ENCODE peak calls at places on chromosomes 3 and 15, in five cellular contexts. C, R, J, X and Q are unnamed samples. For H3K4me1, the result is how much of the 10 kb centered on the place peaks cover.

GRCh38 chr3:154195620-154196366 is 74.6 kb downstream of the ARHGEF26 start:
- DNase-seq in C (no peak), R (no peak), J (no peak), X (no peak), Q (no peak)

GRCh38 chr3:135792174-135792573 is 173.4 kb upstream of the PPP2R3A start:
- DNase-seq in C (no peak), R (no peak), J (peak), X (no peak), Q (no peak)

GRCh38 chr3:47781326-47781684 is 388 bp downstream of the SMARCC1 start:
- DNase-seq in C (peak), R (no peak), J (peak), X (no peak), Q (peak)

GRCh38 chr3:50272911-50273688 is 4.2 kb downstream of the SEMA3B start:
- DNase-seq in C (peak), R (peak), J (peak), X (no peak), Q (peak)

GRCh38 chr3:109921509-109921908 is 584.2 kb upstream of the DPPA4 start:
- DNase-seq in C (no peak), R (no peak), J (no peak), X (no peak), Q (no peak)

GRCh38 chr3:98657429-98657828 is 64.0 kb upstream of the CPOX start:
- DNase-seq in C (peak), R (no peak), J (peak), X (no peak), Q (peak)

GRCh38 chr3:159894386-159894785 is 94.2 kb upstream of the IL12A start:
- DNase-seq in C (no peak), R (no peak), J (no peak), X (no peak), Q (no peak)

GRCh38 chr3:181457190-181457589 is 254.5 kb upstream of the SOX2 start:
- DNase-seq in C (no peak), R (peak), J (no peak), X (no peak), Q (no peak)

GRCh38 chr3:55190296-55190695 is 262.4 kb upstream of the LRTM1 start:
- DNase-seq in C (no peak), R (no peak), J (no peak), X (peak), Q (no peak)

GRCh38 chr3:149336925-149337324 is 3.5 kb upstream of the TM4SF18 start:
- DNase-seq in C (no peak), R (no peak), J (no peak), X (no peak), Q (no peak)

GRCh38 chr3:164452707-164453106 is 625.6 kb downstream of the SI start:
- DNase-seq in C (no peak), R (no peak), J (no peak), X (no peak), Q (no peak)

GRCh38 chr15:29379647-29380046 is 110.0 kb upstream of the NSMCE3 start:
- DNase-seq in C (no peak), R (no peak), J (no peak), X (no peak), Q (no peak)

GRCh38 chr3:102085431-102086226 is 236.3 kb downstream of the NFKBIZ start:
- DNase-seq in C (no peak), R (no peak), J (no peak), X (no peak), Q (no peak)

GRCh38 chr3:127373701-127374625 is 86.1 kb upstream of the PRR20G start:
- DNase-seq in C (no peak), R (no peak), J (no peak), X (no peak), Q (no peak)

GRCh38 chr3:114221165-114221880 is 16.1 kb downstream of the ZNF80 start:
- DNase-seq in C (no peak), R (no peak), J (no peak), X (no peak), Q (no peak)

GRCh38 chr3:57911588-57911987 is 96.6 kb upstream of the FLNB start:
- DNase-seq in C (no peak), R (peak), J (no peak), X (no peak), Q (no peak)

GRCh38 chr3:128781164-128781563 is 55.2 kb downstream of the RAB7A start:
- DNase-seq in C (no peak), R (no peak), J (no peak), X (no peak), Q (no peak)

DNA sequence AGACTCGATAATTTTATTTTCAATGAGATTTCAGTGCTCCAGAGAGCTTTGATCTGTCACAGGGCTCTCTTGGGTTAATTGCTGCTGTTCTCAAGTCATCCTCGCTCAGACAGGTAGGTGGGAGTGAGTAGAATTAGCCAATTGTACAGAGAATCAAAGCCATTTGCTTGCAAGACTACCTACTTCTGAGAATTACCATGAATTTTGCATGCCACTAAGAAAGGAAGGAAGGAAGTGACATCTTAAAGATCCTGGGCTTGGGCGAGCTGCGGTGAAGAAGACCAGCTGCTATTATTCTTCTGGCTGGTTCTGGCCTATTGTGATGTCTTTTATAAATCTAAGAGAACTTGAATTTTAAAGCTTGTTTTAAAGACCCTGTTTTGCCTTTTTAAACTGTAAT is 154.1 kb upstream of the LPP start:
- DNase-seq in C (no peak), R (no peak), J (no peak), X (no peak), Q (no peak)
- H3K4me1 ChIP-seq in C (under half), R (under half), J (half or more), X (under half), Q (half or more)

GRCh38 chr15:48333553-48333952 is 2.3 kb downstream of the DUT start:
- DNase-seq in C (no peak), R (no peak), J (no peak), X (no peak), Q (no peak)

GRCh38 chr15:48330045-48330840 is 986 bp upstream of the DUT start:
- DNase-seq in C (no peak), R (peak), J (no peak), X (no peak), Q (no peak)

GRCh38 chr15:48330855-48331795 is at the start of gene DUT:
- DNase-seq in C (peak), R (peak), J (peak), X (peak), Q (peak)

GRCh38 chr15:48332642-48333034 is 1.4 kb downstream of the DUT start:
- DNase-seq in C (no peak), R (no peak), J (no peak), X (no peak), Q (no peak)

GRCh38 chr15:48331796-48332641 is 790 bp downstream of the DUT start:
- DNase-seq in C (peak), R (no peak), J (peak), X (no peak), Q (peak)
- TF ChIP-seq POLR2A in C (no peak), R (no peak), J (no peak), X (no peak), Q (no peak)

DNA sequence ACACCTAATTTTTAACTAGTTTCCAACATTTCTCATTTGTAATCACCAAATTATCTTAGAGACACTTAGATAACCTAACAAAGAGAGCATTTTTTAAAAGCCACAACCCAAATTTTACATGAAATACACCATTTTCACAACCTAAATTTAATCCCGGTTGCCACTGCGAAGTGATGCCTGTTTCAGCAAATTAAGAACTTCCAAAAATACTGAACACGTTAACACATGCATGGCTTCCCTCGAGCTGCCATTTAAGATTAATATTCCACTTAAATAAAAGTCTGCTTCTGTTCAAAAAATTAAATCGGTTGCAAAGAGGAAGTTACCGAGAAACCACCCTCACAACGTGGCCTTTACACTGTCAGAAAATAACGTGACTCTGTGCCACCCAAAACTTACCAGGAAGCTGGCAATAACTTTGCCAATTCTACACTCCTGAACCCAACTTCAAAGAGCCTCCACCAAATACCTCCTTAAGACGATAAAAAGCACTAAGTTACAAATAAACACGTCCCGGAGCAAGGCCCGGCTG is 1.3 kb downstream of the TBL1XR1 start:
- DNase-seq in C (no peak), R (peak), J (no peak), X (no peak), Q (no peak)
- H3K4me1 ChIP-seq in C (under half), R (under half), J (under half), X (under half), Q (under half)

DNA sequence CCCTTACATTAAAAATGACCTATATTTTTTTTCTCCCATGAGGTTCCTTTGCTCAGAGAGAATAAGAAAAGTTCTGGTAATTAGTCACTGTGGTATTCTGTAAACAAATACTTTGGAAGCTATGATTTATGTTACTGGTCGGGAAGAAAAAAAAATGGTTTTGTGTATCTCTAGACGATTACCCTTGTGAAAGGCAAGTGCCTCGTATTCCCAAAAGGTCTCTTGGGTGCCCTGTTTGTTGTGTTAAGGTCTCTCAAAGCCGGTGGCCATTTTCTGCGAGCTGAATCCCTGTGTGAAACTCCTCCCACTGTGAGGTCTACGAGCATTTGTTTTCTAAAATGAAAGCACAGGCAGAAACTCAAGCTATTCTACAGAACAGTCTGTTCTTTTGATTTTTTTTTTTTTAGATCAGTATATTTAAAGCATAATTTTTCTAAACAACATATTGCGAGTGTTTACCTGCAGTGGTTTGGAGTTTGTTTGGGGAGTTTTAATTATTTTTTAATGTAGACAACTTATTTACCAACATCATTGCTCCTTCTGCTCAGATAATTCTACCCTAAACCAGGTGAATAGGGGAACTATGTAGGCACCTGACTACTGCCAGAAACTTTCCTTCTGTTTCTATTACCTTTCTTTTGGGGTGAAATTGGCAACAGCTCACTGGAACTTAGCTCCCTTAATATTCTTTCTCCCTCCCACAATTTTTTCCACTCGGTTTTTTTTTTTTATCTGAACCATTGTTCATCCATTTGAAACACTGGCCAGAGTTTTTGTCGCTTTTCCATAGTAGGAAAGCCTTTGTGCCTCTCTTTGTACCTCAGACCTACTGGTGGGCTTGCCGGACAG is 44.0 kb downstream of the ZBTB38 start:
- DNase-seq in C (no peak), R (peak), J (peak), X (no peak), Q (peak)
- TF ChIP-seq POLR2A in C (no peak), R (peak), J (no peak), X (no peak), Q (peak)

GRCh38 chr3:12886106-12886679 is 44.8 kb upstream of the RPL32 start:
- DNase-seq in C (no peak), R (no peak), J (no peak), X (no peak), Q (no peak)
- H3K4me1 ChIP-seq in C (under half), R (under half), J (under half), X (under half), Q (under half)

GRCh38 chr3:53255360-53255774 is 455 bp downstream of the TKT start:
- DNase-seq in C (no peak), R (peak), J (no peak), X (no peak), Q (no peak)
- TF ChIP-seq POLR2A in C (no peak), R (no peak), J (no peak), X (no peak), Q (no peak)

GRCh38 chr3:3071136-3071535 is 39.0 kb downstream of the IL5RA start:
- DNase-seq in C (no peak), R (no peak), J (no peak), X (no peak), Q (no peak)
- H3K4me1 ChIP-seq in C (under half), R (under half), J (under half), X (under half), Q (under half)

GRCh38 chr15:52005748-52006701 is 13.0 kb upstream of the MAPK6 start:
- DNase-seq in C (no peak), R (peak), J (peak), X (no peak), Q (no peak)
- TF ChIP-seq POLR2A in C (no peak), R (no peak), J (no peak), X (no peak), Q (no peak)

GRCh38 chr3:66497982-66498671 is 2.7 kb downstream of the LRIG1 start:
- DNase-seq in C (no peak), R (peak), J (no peak), X (no peak), Q (no peak)
- H3K4me1 ChIP-seq in C (half or more), R (under half), J (under half), X (half or more), Q (under half)